ENCODE peak calls at places on chromosomes 7 and 10, in eight cellular contexts. D, Q, T, B, G, L, I and O are unnamed samples.

GRCh38 chr7:138459300-138460175 is 521 bp upstream of the TRIM24 start:
- DNase-seq in Q (peak), D (no peak), T (peak), L (no peak), I (peak), G (peak), B (peak), O (no peak)

GRCh38 chr10:60270426-60270825 is 119.2 kb downstream of the ANK3 start:
- DNase-seq in B (no peak), I (no peak), G (no peak), D (no peak), Q (no peak), L (no peak), T (no peak), O (no peak)

GRCh38 chr7:95470452-95470851 is 15.3 kb upstream of the ASB4 start:
- DNase-seq in Q (peak), D (peak), L (peak), T (peak), I (no peak), G (peak), B (no peak), O (peak)

GRCh38 chr7:94450044-94450697 is 55.5 kb downstream of the COL1A2 start:
- DNase-seq in G (no peak), I (no peak), B (no peak), L (no peak), D (no peak), Q (no peak), T (no peak), O (peak)

GRCh38 chr10:12631216-12631615 is 281.9 kb downstream of the CAMK1D start:
- DNase-seq in I (no peak), T (no peak), B (no peak), D (peak), L (peak), G (no peak), Q (no peak), O (no peak)

GRCh38 chr10:49167629-49168540 is 20.3 kb downstream of the TMEM273 start:
- DNase-seq in I (peak), T (no peak), D (no peak), Q (no peak), B (no peak), L (no peak), G (no peak), O (no peak)

GRCh38 chr7:142776206-142776844 is 5.6 kb downstream of the PRSS2 start:
- DNase-seq in T (no peak), G (no peak), B (no peak), L (no peak), D (peak), I (no peak), Q (no peak), O (no peak)

GRCh38 chr7:108973075-108973474 is 403.4 kb downstream of the DNAJB9 start:
- DNase-seq in T (no peak), D (peak), G (peak), Q (no peak), I (no peak), B (no peak), L (peak), O (no peak)

GRCh38 chr7:57218196-57218716 is 86.0 kb upstream of the ZNF479 start:
- DNase-seq in I (no peak), G (no peak), Q (no peak), D (no peak), T (no peak), B (no peak), L (no peak), O (no peak)

GRCh38 chr7:128427289-128427891 is 17.6 kb upstream of the IMPDH1 start:
- DNase-seq in T (peak), G (peak), Q (peak), B (no peak), D (peak), L (peak), I (no peak), O (no peak)

GRCh38 chr10:103592186-103593021 is 98.9 kb downstream of the NEURL1 start:
- DNase-seq in D (peak), Q (peak), I (no peak), L (peak), G (peak), B (no peak), T (peak), O (no peak)

GRCh38 chr7:22406715-22407114 is 49.8 kb upstream of the RAPGEF5 start:
- DNase-seq in L (no peak), G (no peak), I (no peak), Q (no peak), T (no peak), D (no peak), B (no peak), O (no peak)

GRCh38 chr10:6050801-6051445 is 11.2 kb downstream of the IL2RA start:
- DNase-seq in B (peak), G (no peak), L (peak), D (peak), Q (peak), I (no peak), T (no peak), O (peak)
- TF ChIP-seq CTCF in B (peak), G (no peak), L (no peak), D (peak), Q (no peak), I (no peak), T (no peak), O (peak)

DNA sequence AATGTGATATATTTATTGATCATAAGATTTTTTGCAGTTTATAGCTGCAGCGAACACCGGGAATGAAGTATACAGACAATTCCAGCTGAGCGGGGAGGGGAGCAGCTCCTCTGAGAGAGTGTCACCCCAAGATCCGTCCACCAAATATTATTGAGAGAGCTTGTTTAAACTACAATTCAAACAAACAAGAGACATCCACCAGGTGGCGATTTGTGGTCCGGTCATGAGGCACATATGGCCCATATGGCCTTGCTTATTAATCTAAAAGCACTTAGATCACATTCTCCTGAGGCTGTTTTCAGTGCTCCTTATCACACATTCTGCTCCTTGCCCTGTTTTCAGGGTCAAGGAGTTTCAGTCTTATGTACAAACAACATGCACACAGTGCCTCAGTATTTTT is 83.1 kb downstream of the THSD7A start:
- DNase-seq in Q (no peak), T (no peak), L (peak), B (no peak), G (no peak), I (no peak), D (no peak), O (no peak)
- TF ChIP-seq CTCF in Q (no peak), T (peak), L (peak), B (no peak), G (no peak), I (peak), D (no peak), O (no peak)

DNA sequence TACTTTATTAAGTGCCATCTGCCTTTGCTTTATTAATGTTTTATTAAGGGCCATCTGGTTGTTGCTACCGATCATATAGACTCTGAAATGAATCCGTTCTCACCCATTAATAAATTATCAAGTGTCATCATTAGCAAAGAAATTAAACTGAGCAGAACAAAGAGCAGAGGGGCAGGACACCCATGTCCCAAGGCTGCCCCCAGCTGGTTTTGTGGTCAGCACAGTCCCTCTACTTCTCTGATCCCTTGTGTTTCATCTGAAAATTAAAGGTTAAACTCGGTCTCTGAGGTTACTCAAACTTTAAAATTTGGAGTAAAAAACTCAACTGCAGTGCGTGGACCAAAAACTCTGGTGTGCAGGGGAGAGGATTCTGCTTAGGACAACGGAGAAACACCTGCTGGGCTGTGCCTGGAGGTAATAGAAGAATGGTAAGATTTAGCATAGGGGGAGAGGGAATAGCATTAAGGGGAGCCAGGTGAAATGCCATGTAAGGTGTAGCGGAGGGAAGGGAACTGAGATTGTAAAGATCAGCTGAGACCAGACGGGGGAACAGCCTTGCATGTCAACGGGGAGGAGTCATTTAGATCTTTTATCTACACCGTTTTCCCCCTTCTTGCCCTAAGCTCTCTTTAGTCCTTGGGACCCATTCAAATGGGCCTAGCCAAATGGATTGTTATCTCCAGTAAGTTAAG is 10.8 kb upstream of the GSDME start:
- DNase-seq in I (no peak), G (no peak), B (no peak), T (no peak), Q (no peak), D (no peak), L (no peak), O (no peak)
- TF ChIP-seq CTCF in I (no peak), G (no peak), B (no peak), T (no peak), Q (no peak), D (no peak), L (no peak), O (no peak)

GRCh38 chr10:93266858-93267257 is 193.2 kb downstream of the CYP26A1 start:
- DNase-seq in G (no peak), D (no peak), I (no peak), L (no peak), B (no peak), Q (no peak), T (no peak), O (no peak)

GRCh38 chr10:93268021-93268420 is 194.3 kb downstream of the CYP26A1 start:
- DNase-seq in D (no peak), I (no peak), Q (no peak), B (no peak), L (no peak), G (no peak), T (no peak), O (no peak)

GRCh38 chr10:93271347-93271746 is 197.7 kb downstream of the CYP26A1 start:
- DNase-seq in B (no peak), T (no peak), I (no peak), D (no peak), Q (no peak), L (no peak), G (no peak), O (no peak)

GRCh38 chr10:93267521-93267920 is 193.8 kb downstream of the CYP26A1 start:
- DNase-seq in B (no peak), T (no peak), D (no peak), L (no peak), Q (peak), I (no peak), G (no peak), O (no peak)

GRCh38 chr10:93269281-93269680 is 195.6 kb downstream of the CYP26A1 start:
- DNase-seq in B (no peak), D (no peak), T (no peak), Q (no peak), I (no peak), L (no peak), G (no peak), O (no peak)
- TF ChIP-seq CTCF in B (no peak), D (no peak), T (no peak), Q (no peak), I (no peak), L (no peak), G (no peak), O (no peak)

DNA sequence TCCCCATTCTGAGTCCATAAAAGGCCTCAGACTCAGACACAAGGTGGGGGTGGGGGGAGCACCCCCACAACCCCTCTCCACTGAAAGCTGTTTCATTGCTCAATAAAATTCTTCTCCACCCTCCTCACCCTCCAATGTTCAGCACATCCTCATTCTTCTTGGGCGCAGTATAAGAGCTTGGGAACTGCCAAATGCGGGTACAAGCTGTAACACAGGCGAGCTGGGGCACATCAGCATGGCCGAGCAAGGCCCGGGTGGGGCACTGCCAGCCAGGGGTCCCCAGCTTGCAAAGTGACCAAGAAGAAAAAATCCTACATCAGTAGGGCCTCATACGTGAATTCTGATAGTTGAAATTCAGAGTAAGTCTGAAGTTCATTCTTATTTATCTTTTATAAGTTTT is 50.1 kb downstream of the CACUL1 start:
- DNase-seq in Q (no peak), B (no peak), T (no peak), G (no peak), I (no peak), L (no peak), D (no peak), O (no peak)
- TF ChIP-seq CTCF in Q (no peak), B (no peak), T (no peak), G (no peak), I (no peak), L (no peak), D (no peak), O (no peak)

DNA sequence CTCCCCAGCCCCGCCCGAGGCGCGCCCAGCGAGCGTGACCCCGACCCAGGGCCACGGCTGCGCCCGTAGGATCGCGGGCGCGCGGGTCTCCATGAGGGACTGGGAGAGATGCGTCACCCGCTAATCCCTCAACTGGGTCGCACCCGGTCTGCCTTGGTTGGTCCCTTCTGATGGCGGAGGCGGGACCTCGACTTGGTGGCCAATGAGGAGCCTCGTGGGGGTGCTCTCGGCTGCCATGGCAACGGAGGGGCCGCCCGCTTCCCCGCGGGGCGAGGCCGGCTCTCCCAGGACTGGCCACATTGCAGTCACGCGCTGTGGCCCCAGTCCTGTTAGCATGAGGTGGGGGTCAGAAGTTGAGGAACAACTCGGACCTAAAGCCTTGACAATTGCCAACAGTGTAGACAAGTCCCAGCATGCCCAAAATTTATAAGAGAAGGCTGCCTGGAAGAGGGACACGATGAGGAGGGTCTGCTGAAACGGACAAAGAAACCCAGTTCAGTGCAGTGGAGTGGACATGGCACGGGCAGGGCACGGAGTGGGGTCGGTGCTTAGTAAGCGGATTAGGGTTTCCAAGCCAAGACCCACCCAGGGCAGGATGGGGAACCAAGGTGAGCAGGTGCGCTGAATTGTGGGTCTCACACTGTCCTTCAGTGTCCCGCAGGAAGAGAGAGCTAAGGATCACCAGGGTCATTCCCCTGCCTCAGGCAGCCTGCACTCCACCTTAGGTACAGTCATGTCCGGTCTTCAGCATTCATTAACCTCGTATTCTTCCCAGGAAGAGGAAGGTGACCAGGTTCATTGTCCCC is 24.4 kb downstream of the DDIT4 start:
- DNase-seq in I (peak), Q (peak), T (peak), D (peak), B (peak), L (peak), G (peak), O (peak)
- TF ChIP-seq CTCF in I (no peak), Q (no peak), T (no peak), D (no peak), B (no peak), L (no peak), G (no peak), O (no peak)

DNA sequence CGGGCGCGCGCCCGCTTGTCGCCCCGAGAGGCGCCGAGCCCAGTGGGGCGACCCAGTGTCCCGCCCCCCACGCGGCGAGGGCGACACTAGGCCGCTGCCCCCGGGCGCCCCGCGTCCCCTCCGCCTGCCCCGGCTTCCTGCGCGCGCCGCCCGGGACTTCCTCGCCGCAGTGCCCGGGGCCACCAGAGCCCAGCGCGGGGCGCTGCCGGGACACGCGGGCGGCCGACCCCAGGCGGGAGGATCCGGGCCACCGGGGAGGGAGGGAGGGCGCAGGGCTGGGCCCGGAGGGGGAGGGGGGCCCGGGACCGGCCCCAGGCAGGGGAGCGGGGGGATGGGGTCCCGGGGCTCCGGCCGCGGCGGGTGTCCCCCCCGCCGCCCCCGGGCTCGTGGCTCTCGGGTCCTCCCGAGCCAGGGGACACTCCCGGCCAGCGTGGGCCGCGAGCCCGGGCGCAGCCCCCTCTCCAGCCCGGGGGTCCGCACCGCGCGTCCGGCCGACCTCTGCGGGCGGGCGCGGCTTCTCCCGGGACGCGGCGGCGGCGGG is 435 bp upstream of the PWWP2B start:
- DNase-seq in T (peak), Q (peak), I (no peak), G (peak), D (peak), B (no peak), L (peak), O (peak)
- TF ChIP-seq CTCF in T (peak), Q (peak), I (peak), G (peak), D (no peak), B (no peak), L (no peak), O (no peak)

DNA sequence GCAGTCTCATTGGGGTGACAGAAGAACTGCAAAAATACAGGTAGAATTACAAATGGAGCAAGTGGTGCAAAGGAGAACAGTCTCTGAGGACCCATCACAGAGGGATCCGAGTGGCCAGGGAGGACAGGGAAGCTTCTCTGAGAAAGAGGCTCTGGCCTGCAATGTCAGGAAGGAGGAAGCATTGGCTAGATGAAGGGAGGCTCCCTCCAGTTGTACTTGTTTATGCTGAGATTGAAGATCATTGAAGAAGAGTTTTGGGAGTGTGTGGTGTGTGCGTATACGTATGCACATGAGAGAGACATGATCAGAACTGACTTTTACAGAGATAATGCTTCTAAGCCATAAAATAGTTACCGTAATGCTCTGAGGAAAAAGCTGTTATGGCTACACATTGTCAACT is 274.7 kb upstream of the FZD8 start:
- DNase-seq in D (peak), T (no peak), L (peak), G (no peak), I (no peak), B (no peak), Q (no peak), O (no peak)
- TF ChIP-seq CTCF in D (peak), T (no peak), L (peak), G (no peak), I (no peak), B (no peak), Q (no peak), O (no peak)

GRCh38 chr7:1331576-1332467 is 99.2 kb downstream of the UNCX start:
- DNase-seq in B (no peak), I (no peak), D (no peak), L (peak), Q (no peak), G (no peak), T (no peak), O (no peak)

GRCh38 chr7:1329261-1329660 is 96.6 kb downstream of the UNCX start:
- DNase-seq in I (no peak), G (no peak), T (no peak), B (no peak), Q (no peak), D (no peak), L (no peak), O (no peak)

GRCh38 chr7:1331026-1331425 is 98.4 kb downstream of the UNCX start:
- DNase-seq in D (no peak), I (peak), Q (no peak), G (no peak), L (no peak), B (no peak), T (no peak), O (no peak)

GRCh38 chr7:1326511-1326785 is 93.8 kb downstream of the UNCX start:
- DNase-seq in L (no peak), D (no peak), Q (no peak), I (no peak), G (no peak), B (no peak), T (no peak), O (no peak)

GRCh38 chr7:1329966-1330915 is 97.6 kb downstream of the UNCX start:
- DNase-seq in B (no peak), L (no peak), D (no peak), G (no peak), I (no peak), Q (no peak), T (no peak), O (no peak)
- TF ChIP-seq CTCF in B (no peak), L (no peak), D (no peak), G (no peak), I (no peak), Q (no peak), T (no peak), O (no peak)

GRCh38 chr10:127977368-127978009 is 70.6 kb downstream of the PTPRE start:
- DNase-seq in L (no peak), D (peak), T (peak), B (no peak), Q (no peak), G (peak), I (peak), O (peak)

GRCh38 chr10:127979566-127979965 is 72.7 kb downstream of the PTPRE start:
- DNase-seq in L (no peak), I (peak), D (no peak), T (no peak), Q (no peak), B (no peak), G (no peak), O (no peak)

GRCh38 chr10:127976701-127977367 is 69.9 kb downstream of the PTPRE start:
- DNase-seq in G (no peak), I (peak), Q (no peak), L (no peak), T (no peak), B (no peak), D (no peak), O (no peak)

GRCh38 chr10:127979017-127979416 is 72.1 kb downstream of the PTPRE start:
- DNase-seq in T (no peak), I (peak), G (no peak), D (peak), B (no peak), Q (no peak), L (no peak), O (no peak)

GRCh38 chr10:127978481-127978880 is 71.6 kb downstream of the PTPRE start:
- DNase-seq in D (no peak), G (no peak), I (peak), B (no peak), L (no peak), T (no peak), Q (no peak), O (no peak)
- TF ChIP-seq CTCF in D (no peak), G (no peak), I (no peak), B (no peak), L (no peak), T (no peak), Q (no peak), O (no peak)